ENCODE peak calls at places on chromosomes 2 and 18, in seven cellular contexts. U is astrocyte of the cerebellum, P is fibroblast of the aortic adventitia, Q is psoas muscle, R is H9, H is astrocyte of the spinal cord, X is WERI-Rb-1. G is an unnamed sample.

GRCh38 chr2:25194576-25195122 is 26.3 kb upstream of the POMC start:
- DNase-seq in U (no peak), P (no peak), R (no peak), Q (no peak), X (no peak), H (no peak), G (no peak)

GRCh38 chr18:45805551-45805950 is 19.9 kb upstream of the SIGLEC15 start:
- DNase-seq in Q (no peak), P (peak), R (no peak), X (no peak), H (no peak), U (no peak), G (no peak)

GRCh38 chr2:85457043-85457442 is 38.5 kb downstream of the SH2D6 start:
- DNase-seq in U (no peak), R (no peak), P (no peak), X (no peak), H (no peak), Q (no peak), G (no peak)

GRCh38 chr2:86446060-86446459 is 4.9 kb downstream of the KDM3A start:
- DNase-seq in P (no peak), R (no peak), Q (no peak), U (no peak), H (no peak), X (no peak), G (no peak)

GRCh38 chr2:124530203-124530602 is 505.1 kb downstream of the CNTNAP5 start:
- DNase-seq in X (no peak), R (no peak), Q (no peak), P (no peak), U (no peak), H (no peak), G (no peak)

GRCh38 chr2:236776695-236777251 is 207.1 kb downstream of the ACKR3 start:
- DNase-seq in R (no peak), H (peak), P (peak), U (peak), X (no peak), Q (no peak), G (peak)

GRCh38 chr2:161146209-161146775 is 13.9 kb upstream of the TANK start:
- DNase-seq in R (no peak), H (no peak), Q (no peak), U (no peak), X (no peak), P (no peak), G (no peak)

GRCh38 chr2:222919841-222920609 is 59.2 kb downstream of the ACSL3 start:
- DNase-seq in P (peak), U (peak), Q (no peak), H (peak), X (no peak), R (no peak), G (peak)

GRCh38 chr2:222859786-222860726 is 780 bp upstream of the ACSL3 start:
- DNase-seq in U (no peak), H (peak), P (peak), X (peak), Q (peak), R (peak), G (peak)

GRCh38 chr2:43325448-43325811 is 99.0 kb upstream of the ZFP36L2 start:
- DNase-seq in Q (no peak), U (no peak), X (no peak), P (no peak), R (no peak), H (no peak), G (no peak)

GRCh38 chr18:38525039-38525438 is 959.4 kb upstream of the CELF4 start:
- DNase-seq in R (no peak), U (no peak), X (no peak), P (no peak), Q (no peak), H (no peak), G (no peak)

GRCh38 chr2:43818761-43819160 is 19.9 kb downstream of the ABCG5 start:
- DNase-seq in Q (peak), P (peak), U (no peak), X (no peak), H (peak), R (no peak), G (no peak)

GRCh38 chr2:216802516-216803265 is 57.2 kb downstream of the TNP1 start:
- DNase-seq in P (no peak), U (no peak), Q (peak), H (no peak), R (no peak), X (no peak), G (no peak)

GRCh38 chr18:49241852-49242251 is 218.6 kb downstream of the DYM start:
- DNase-seq in Q (no peak), X (no peak), U (no peak), R (no peak), H (peak), P (peak), G (peak)

GRCh38 chr18:48833701-48834394 is 116.9 kb downstream of the SMAD7 start:
- DNase-seq in Q (no peak), H (peak), P (no peak), R (peak), U (no peak), X (peak), G (no peak)

GRCh38 chr2:27378096-27378808 is 2.3 kb downstream of the ZNF513 start:
- DNase-seq in H (no peak), P (no peak), X (peak), Q (peak), R (peak), U (no peak), G (no peak)

GRCh38 chr2:18804540-18804939 is 215.2 kb upstream of the NT5C1B start:
- DNase-seq in P (no peak), R (no peak), H (no peak), Q (no peak), X (no peak), U (no peak), G (no peak)

GRCh38 chr18:50880108-50880465 is 1.2 kb downstream of the ME2 start:
- DNase-seq in R (no peak), Q (no peak), H (peak), X (no peak), P (peak), U (no peak), G (no peak)

GRCh38 chr2:168525020-168525419 is 68.9 kb downstream of the CERS6 start:
- DNase-seq in H (no peak), U (no peak), Q (no peak), R (no peak), X (no peak), P (no peak), G (peak)

GRCh38 chr2:150610670-150611279 is 123.3 kb upstream of the RND3 start:
- DNase-seq in P (peak), Q (no peak), X (peak), H (peak), R (peak), U (no peak), G (no peak)

GRCh38 chr2:241198381-241199282 is 10.2 kb downstream of the ANO7 start:
- DNase-seq in U (no peak), P (no peak), X (peak), H (no peak), Q (peak), R (no peak), G (no peak)

GRCh38 chr2:172226244-172227061 is 123.8 kb upstream of the DLX2 start:
- DNase-seq in Q (no peak), P (no peak), H (no peak), U (no peak), R (peak), X (no peak), G (peak)

GRCh38 chr2:151260492-151261239 is 997 bp downstream of the RBM43 start:
- DNase-seq in R (no peak), P (peak), H (peak), U (no peak), Q (no peak), X (no peak), G (peak)

GRCh38 chr18:35205199-35205712 is 35.6 kb upstream of the ZNF397 start:
- DNase-seq in Q (no peak), R (no peak), H (no peak), P (no peak), X (no peak), U (no peak), G (no peak)

GRCh38 chr2:19473415-19473814 is 115.0 kb upstream of the OSR1 start:
- DNase-seq in P (no peak), X (no peak), R (no peak), H (no peak), U (no peak), Q (no peak), G (no peak)

GRCh38 chr2:20620271-20620681 is 30.6 kb downstream of the HS1BP3 start:
- DNase-seq in H (no peak), U (no peak), R (no peak), X (peak), P (no peak), Q (no peak), G (no peak)

GRCh38 chr2:162636206-162636728 is 202.3 kb downstream of the KCNH7 start:
- DNase-seq in H (no peak), Q (no peak), U (peak), R (no peak), P (no peak), X (no peak), G (peak)

GRCh38 chr18:41459657-41460056 is 495.4 kb upstream of the PIK3C3 start:
- DNase-seq in Q (no peak), X (no peak), R (no peak), H (no peak), P (no peak), U (no peak), G (no peak)

GRCh38 chr18:45059695-45060094 is 379.0 kb downstream of the SETBP1 start:
- DNase-seq in H (peak), X (no peak), U (no peak), P (peak), R (no peak), Q (no peak), G (peak)

GRCh38 chr2:172231508-172231907 is 128.8 kb upstream of the DLX2 start:
- DNase-seq in X (no peak), U (no peak), H (no peak), P (no peak), R (peak), Q (no peak), G (no peak)

GRCh38 chr2:106759962-106760361 is 126.0 kb downstream of the ST6GAL2 start:
- DNase-seq in P (no peak), R (no peak), U (no peak), H (no peak), Q (no peak), X (no peak), G (no peak)

GRCh38 chr2:30716117-30716900 is 90.9 kb downstream of the CAPN13 start:
- DNase-seq in R (peak), U (no peak), H (no peak), Q (no peak), X (peak), P (no peak), G (no peak)

GRCh38 chr2:232543928-232544631 is 4.6 kb downstream of the CHRNG start:
- DNase-seq in U (no peak), R (no peak), H (no peak), P (no peak), Q (no peak), X (no peak), G (no peak)

GRCh38 chr2:239143858-239144712 is 256.7 kb downstream of the HDAC4 start:
- DNase-seq in R (peak), X (peak), Q (no peak), U (peak), P (peak), H (peak), G (no peak)

GRCh38 chr2:17800219-17800618 is 16.0 kb upstream of the MSGN1 start:
- DNase-seq in P (no peak), U (no peak), R (no peak), H (peak), X (no peak), Q (no peak), G (no peak)

GRCh38 chr2:232420463-232421188 is 14.0 kb downstream of the ALPG start:
- DNase-seq in Q (no peak), X (no peak), U (no peak), P (no peak), H (no peak), R (peak), G (no peak)

GRCh38 chr2:227826019-227826521 is 12.4 kb downstream of the CCL20 start:
- DNase-seq in X (no peak), P (no peak), H (no peak), Q (no peak), R (no peak), U (no peak), G (peak)

GRCh38 chr2:240927390-240927781 is 21.2 kb downstream of the CROCC2 start:
- DNase-seq in U (no peak), H (no peak), P (no peak), Q (no peak), R (no peak), X (no peak), G (no peak)

GRCh38 chr2:96212336-96212735 is 3.7 kb upstream of the STARD7 start:
- DNase-seq in R (no peak), U (no peak), X (no peak), P (no peak), H (no peak), Q (no peak), G (no peak)
- TF ChIP-seq CTCF in R (no peak), U (no peak), X (no peak), P (no peak), H (no peak), Q (no peak), G (no peak)

DNA sequence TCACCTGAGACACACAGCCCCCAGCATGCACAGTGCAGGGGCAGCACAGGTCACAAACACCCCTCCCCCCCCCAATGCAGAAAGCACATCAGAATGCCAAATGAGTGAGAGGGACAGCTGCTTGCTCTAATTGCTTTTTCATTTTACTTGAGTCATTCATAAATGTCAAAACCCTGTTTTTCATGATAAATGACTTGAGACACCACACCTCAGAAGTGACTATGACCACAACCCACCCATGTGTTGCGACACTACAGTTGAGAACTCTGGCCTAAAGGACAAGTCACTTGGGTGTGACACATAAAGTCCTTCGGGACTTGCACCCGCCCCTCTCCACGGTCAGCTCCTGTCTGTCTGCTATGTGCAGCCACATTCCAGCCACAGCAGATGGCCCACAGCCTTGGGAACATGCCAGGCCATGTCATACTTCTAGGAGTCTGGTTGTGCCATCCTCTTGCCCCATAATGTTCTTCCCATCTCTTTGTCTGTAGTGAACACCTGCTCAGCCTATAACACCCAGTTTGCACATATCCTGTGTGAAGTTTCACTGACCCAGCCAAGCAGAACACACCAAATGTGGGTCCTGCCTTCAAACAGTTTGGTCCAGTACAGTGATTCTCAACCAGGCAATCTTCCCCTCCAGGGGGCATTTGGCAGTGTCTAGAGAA is 30.2 kb upstream of the RIOK3 start:
- DNase-seq in U (no peak), H (no peak), Q (peak), R (no peak), X (no peak), P (peak), G (peak)
- TF ChIP-seq CTCF in U (no peak), H (no peak), Q (no peak), R (no peak), X (no peak), P (no peak), G (no peak)

GRCh38 chr2:197848602-197849001 is 44.2 kb downstream of the PLCL1 start:
- DNase-seq in U (no peak), P (no peak), R (no peak), X (no peak), H (no peak), Q (no peak), G (no peak)

GRCh38 chr2:197850882-197851281 is 46.5 kb downstream of the PLCL1 start:
- DNase-seq in U (no peak), R (no peak), H (no peak), P (no peak), X (no peak), Q (no peak), G (no peak)

GRCh38 chr2:197853549-197853948 is 49.2 kb downstream of the PLCL1 start:
- DNase-seq in Q (no peak), H (no peak), X (no peak), U (no peak), R (no peak), P (no peak), G (no peak)

GRCh38 chr2:197852127-197852526 is 47.7 kb downstream of the PLCL1 start:
- DNase-seq in P (no peak), X (no peak), H (no peak), R (no peak), U (no peak), Q (no peak), G (no peak)

DNA sequence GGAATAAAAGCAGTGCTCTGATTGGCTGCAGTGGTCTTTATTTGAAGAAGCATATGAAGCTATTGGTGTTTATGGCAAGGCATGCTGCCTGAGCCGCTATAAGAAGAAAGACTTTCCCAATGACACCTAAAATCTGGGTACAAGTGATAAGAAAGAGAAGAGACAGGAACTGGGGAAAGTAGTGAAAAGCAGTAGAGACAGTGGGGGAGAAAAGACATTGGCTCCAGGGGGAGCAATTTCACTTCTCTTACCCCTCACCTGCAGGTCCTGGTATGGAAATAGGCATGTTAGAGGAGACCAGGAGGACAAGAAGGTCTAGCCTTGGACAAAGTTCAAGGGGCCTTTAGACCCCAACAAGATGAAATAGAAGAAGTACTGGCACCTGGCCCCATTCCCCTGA is 47.1 kb downstream of the PLCL1 start:
- DNase-seq in P (no peak), H (no peak), X (no peak), U (no peak), R (peak), Q (no peak), G (no peak)
- TF ChIP-seq CTCF in P (no peak), H (peak), X (peak), U (peak), R (peak), Q (peak), G (peak)

GRCh38 chr2:54176577-54176976 is 61.2 kb downstream of the ACYP2 start:
- DNase-seq in H (peak), X (peak), Q (peak), P (peak), U (peak), R (peak), G (peak)
- TF ChIP-seq CTCF in H (peak), X (peak), Q (peak), P (peak), U (peak), R (peak), G (peak)

G was measured in foreskin keratinocyte.